ENCODE peak calls at places on chromosomes 11 and 22, in ten cellular contexts. B, C, M, E, P, J, G, O, U and A are unnamed samples.
A peak's percentile ranks its signal among the peaks of the same experiment; 100 is the strongest.

GRCh38 chr22:45242778-45243191 is 2.1 kb upstream of the KIAA0930 start:
- DNase-seq in M (no peak), O (no peak), J (peak; percentile 58), E (no peak), C (peak; percentile 43), G (no peak), B (no peak), U (no peak), P (peak; percentile 88), A (no peak)

GRCh38 chr11:1884123-1884415 is 7.6 kb downstream of the PRR33 start:
- DNase-seq in J (no peak), C (no peak), O (no peak), E (no peak), U (no peak), G (peak; percentile 39), B (no peak), P (no peak), M (no peak), A (no peak)

GRCh38 chr22:33014621-33015020 is 43.6 kb downstream of the SYN3 start:
- DNase-seq in B (no peak), J (no peak), U (no peak), G (no peak), P (no peak), O (no peak), M (peak; percentile 66), E (no peak), C (no peak), A (no peak)

GRCh38 chr11:119316729-119317591 is at the start of gene MCAM:
- DNase-seq in C (no peak), E (peak; percentile 24), G (no peak), J (no peak), B (peak; percentile 21), U (no peak), P (no peak), O (peak; percentile 48), M (peak; percentile 88), A (no peak)

GRCh38 chr22:31870890-31871289 is 73.4 kb upstream of the YWHAH start:
- DNase-seq in U (no peak), P (no peak), M (no peak), O (peak; percentile 83), C (no peak), E (no peak), G (no peak), J (no peak), B (no peak), A (no peak)

GRCh38 chr11:28243596-28243995 is 135.4 kb downstream of the METTL15 start:
- DNase-seq in O (peak; percentile 14), P (no peak), C (no peak), M (no peak), J (no peak), E (no peak), U (no peak), G (no peak), B (no peak), A (no peak)

GRCh38 chr22:48578138-48579034 is 1249.3 kb downstream of the BRD1 start:
- DNase-seq in P (no peak), E (no peak), M (peak; percentile 49), B (no peak), G (no peak), U (no peak), J (no peak), C (no peak), O (no peak), A (no peak)

GRCh38 chr11:24312464-24313238 is 184.2 kb upstream of the LUZP2 start:
- DNase-seq in U (no peak), P (no peak), B (no peak), M (no peak), O (peak; percentile 84), E (no peak), J (no peak), C (no peak), G (no peak), A (no peak)

GRCh38 chr11:45834298-45834756 is 12.9 kb upstream of the CRY2 start:
- DNase-seq in U (no peak), J (no peak), G (peak; percentile 62), B (no peak), P (peak; percentile 47), E (no peak), O (no peak), C (peak; percentile 9), M (no peak), A (no peak)

GRCh38 chr11:66677599-66678375 is at the start of gene RBM4B:
- DNase-seq in C (peak; percentile 94), U (peak; percentile 93), E (peak; percentile 97), O (peak; percentile 93), J (peak; percentile 97), M (peak; percentile 99), G (peak; percentile 97), B (peak; percentile 91), P (peak; percentile 98), A (peak; percentile 95)
- TF ChIP-seq POLR2A in C (peak; percentile 59), U (no peak), E (peak; percentile 90), O (peak; percentile 97), J (no peak), M (peak; percentile 83), G (peak; percentile 76), B (peak; percentile 94), P (no peak), A (peak; percentile 54)

GRCh38 chr11:78072455-78072854 is 7.2 kb downstream of the NDUFC2 start:
- DNase-seq in G (no peak), J (no peak), E (no peak), P (no peak), M (no peak), C (no peak), O (no peak), B (no peak), U (no peak), A (no peak)
- TF ChIP-seq POLR2A in G (no peak), J (no peak), E (no peak), P (no peak), M (no peak), C (no peak), O (no peak), B (no peak), U (no peak), A (no peak)

GRCh38 chr11:12705874-12706273 is 31.7 kb downstream of the TEAD1 start:
- DNase-seq in O (no peak), E (no peak), U (no peak), B (no peak), J (no peak), C (no peak), P (no peak), M (no peak), G (no peak), A (no peak)

GRCh38 chr11:12702999-12703453 is 28.8 kb downstream of the TEAD1 start:
- DNase-seq in O (peak; percentile 47), E (no peak), C (no peak), J (no peak), G (no peak), B (no peak), M (no peak), P (no peak), U (no peak), A (no peak)

GRCh38 chr11:12707500-12707880 is 33.3 kb downstream of the TEAD1 start:
- DNase-seq in U (no peak), M (no peak), P (no peak), G (no peak), O (no peak), E (no peak), C (no peak), B (no peak), J (no peak), A (no peak)

GRCh38 chr11:12704049-12704448 is 29.8 kb downstream of the TEAD1 start:
- DNase-seq in B (no peak), P (no peak), O (peak; percentile 93), J (no peak), M (no peak), G (no peak), C (no peak), E (no peak), U (no peak), A (no peak)

DNA sequence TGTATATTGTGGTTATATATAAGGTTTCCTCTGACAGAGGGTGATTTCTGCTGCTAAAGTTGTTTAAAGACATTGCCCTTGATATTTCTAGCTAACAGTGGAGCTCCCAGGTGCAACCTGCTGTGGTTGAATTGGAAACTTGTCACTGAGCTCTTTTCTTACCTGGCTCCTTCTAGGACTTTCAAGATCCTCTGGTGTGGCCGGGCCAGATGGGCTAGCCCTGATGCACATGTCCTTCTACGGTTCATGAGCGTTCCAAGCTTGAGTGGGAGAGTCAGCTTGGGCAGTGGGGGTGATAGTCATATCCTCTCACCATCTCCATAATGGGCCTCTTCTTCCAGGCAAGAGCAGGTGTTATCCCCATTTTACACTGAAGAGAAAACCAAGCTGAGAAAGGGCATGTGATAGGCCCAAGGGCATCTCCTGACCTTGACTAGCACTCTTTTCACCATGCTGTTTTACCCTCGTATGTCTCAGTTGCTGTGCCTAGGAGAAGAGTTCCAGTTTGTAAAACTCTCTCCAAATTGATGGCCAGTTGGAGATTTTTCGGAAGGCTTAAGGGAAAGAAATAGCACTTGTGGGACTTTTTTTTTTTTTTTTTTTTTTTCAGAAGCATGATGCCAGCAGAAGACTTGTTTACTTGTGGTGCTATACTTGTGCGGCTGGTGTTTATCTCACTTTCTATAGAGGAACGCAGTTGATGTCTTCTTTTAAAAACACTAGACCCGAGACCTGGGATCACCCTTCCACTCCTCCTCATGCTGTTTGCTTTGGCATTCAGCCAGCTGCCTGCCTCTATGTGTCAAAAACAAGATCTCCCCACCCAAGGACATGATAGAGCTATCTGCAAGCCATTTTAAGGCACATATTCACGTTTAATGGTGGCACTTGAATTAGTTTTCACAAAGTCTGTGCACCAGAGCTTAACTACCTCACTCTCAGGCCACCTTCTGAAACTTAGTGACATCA is 32.6 kb downstream of the TEAD1 start:
- DNase-seq in O (no peak), G (peak; percentile 74), P (peak; percentile 44), B (no peak), J (no peak), C (peak; percentile 73), E (peak; percentile 36), M (no peak), U (no peak), A (no peak)
- TF ChIP-seq POLR2A in O (no peak), G (no peak), P (no peak), B (no peak), J (no peak), C (no peak), E (no peak), M (no peak), U (no peak), A (no peak)

GRCh38 chr22:41193829-41194228 is 11.3 kb upstream of the L3MBTL2 start:
- DNase-seq in C (no peak), B (no peak), P (no peak), G (no peak), M (no peak), J (no peak), U (no peak), O (no peak), E (no peak), A (no peak)

GRCh38 chr22:41201146-41201545 is 4.0 kb upstream of the L3MBTL2 start:
- DNase-seq in U (no peak), C (no peak), G (no peak), P (no peak), J (no peak), B (no peak), M (no peak), O (no peak), E (no peak), A (no peak)

GRCh38 chr22:41191467-41191866 is 13.6 kb upstream of the L3MBTL2 start:
- DNase-seq in M (no peak), C (no peak), P (no peak), J (no peak), E (no peak), B (no peak), O (no peak), U (no peak), G (no peak), A (no peak)

GRCh38 chr22:41197808-41198585 is 7.1 kb upstream of the L3MBTL2 start:
- DNase-seq in G (no peak), O (no peak), P (peak; percentile 50), C (peak; percentile 59), M (no peak), U (no peak), B (no peak), E (peak; percentile 56), J (peak; percentile 40), A (peak; percentile 43)

GRCh38 chr22:41197046-41197807 is 7.9 kb upstream of the L3MBTL2 start:
- DNase-seq in U (peak; percentile 61), B (peak; percentile 86), J (peak; percentile 57), G (peak; percentile 93), P (peak; percentile 83), E (peak; percentile 83), C (peak; percentile 87), M (peak; percentile 97), O (peak; percentile 35), A (peak; percentile 73)
- TF ChIP-seq POLR2A in U (no peak), B (no peak), J (no peak), G (peak; percentile 34), P (no peak), E (peak; percentile 39), C (no peak), M (peak; percentile 62), O (no peak), A (no peak)